ENCODE peak calls at places on chromosomes 2 and 18, in four cellular contexts. One of them, this sample, is unnamed.

GRCh38 chr18:12399231-12399630 is 8.5 kb upstream of the PRELID3A start:
- DNase-seq in AG09309: no peak
- DNase-seq in mesothelial cell of epicardium: no peak
- DNase-seq in HCT116: no peak
- DNase-seq in this sample: no peak

GRCh38 chr18:58336605-58337004 is 292.3 kb downstream of the ALPK2 start:
- DNase-seq in AG09309: no peak
- DNase-seq in mesothelial cell of epicardium: no peak
- DNase-seq in HCT116: no peak
- DNase-seq in this sample: no peak

GRCh38 chr2:121099329-121100318 is 185.4 kb downstream of the TFCP2L1 start:
- DNase-seq in mesothelial cell of epicardium: no peak
- DNase-seq in HCT116: peak
- DNase-seq in AG09309: no peak
- DNase-seq in this sample: no peak

GRCh38 chr2:171492664-171493063 is 29.6 kb upstream of the CYBRD1 start:
- DNase-seq in mesothelial cell of epicardium: no peak
- DNase-seq in HCT116: no peak
- DNase-seq in AG09309: no peak
- DNase-seq in this sample: no peak

GRCh38 chr18:22822024-22822423 is 111.1 kb upstream of the RBBP8 start:
- DNase-seq in mesothelial cell of epicardium: no peak
- DNase-seq in AG09309: no peak
- DNase-seq in HCT116: peak
- DNase-seq in this sample: no peak

GRCh38 chr2:71934595-71935263 is 212.9 kb downstream of the CYP26B1 start:
- DNase-seq in mesothelial cell of epicardium: no peak
- DNase-seq in HCT116: no peak
- DNase-seq in AG09309: peak
- DNase-seq in this sample: no peak

GRCh38 chr2:1742680-1743395 is 1.5 kb downstream of the PXDN start:
- DNase-seq in mesothelial cell of epicardium: peak
- DNase-seq in HCT116: no peak
- DNase-seq in AG09309: no peak
- DNase-seq in this sample: peak

GRCh38 chr2:200479617-200480292 is 30.1 kb downstream of the KCTD18 start:
- DNase-seq in HCT116: no peak
- DNase-seq in mesothelial cell of epicardium: no peak
- DNase-seq in AG09309: peak
- DNase-seq in this sample: no peak

GRCh38 chr18:55839350-55839749 is 251.4 kb upstream of the TCF4 start:
- DNase-seq in HCT116: no peak
- DNase-seq in mesothelial cell of epicardium: no peak
- DNase-seq in AG09309: no peak
- DNase-seq in this sample: no peak

GRCh38 chr18:23627325-23627724 is 35.4 kb downstream of the ANKRD29 start:
- DNase-seq in mesothelial cell of epicardium: no peak
- DNase-seq in HCT116: peak
- DNase-seq in AG09309: peak
- DNase-seq in this sample: peak

GRCh38 chr2:20524412-20525040 is 77.7 kb downstream of the RHOB start:
- DNase-seq in HCT116: no peak
- DNase-seq in mesothelial cell of epicardium: no peak
- DNase-seq in AG09309: no peak
- DNase-seq in this sample: no peak

GRCh38 chr2:69298261-69298660 is 88.8 kb downstream of the GFPT1 start:
- DNase-seq in HCT116: no peak
- DNase-seq in mesothelial cell of epicardium: no peak
- DNase-seq in AG09309: peak
- DNase-seq in this sample: no peak
- TF ChIP-seq CTCF in HCT116: no peak
- TF ChIP-seq CTCF in mesothelial cell of epicardium: no peak
- TF ChIP-seq CTCF in AG09309: no peak
- TF ChIP-seq CTCF in this sample: no peak

DNA sequence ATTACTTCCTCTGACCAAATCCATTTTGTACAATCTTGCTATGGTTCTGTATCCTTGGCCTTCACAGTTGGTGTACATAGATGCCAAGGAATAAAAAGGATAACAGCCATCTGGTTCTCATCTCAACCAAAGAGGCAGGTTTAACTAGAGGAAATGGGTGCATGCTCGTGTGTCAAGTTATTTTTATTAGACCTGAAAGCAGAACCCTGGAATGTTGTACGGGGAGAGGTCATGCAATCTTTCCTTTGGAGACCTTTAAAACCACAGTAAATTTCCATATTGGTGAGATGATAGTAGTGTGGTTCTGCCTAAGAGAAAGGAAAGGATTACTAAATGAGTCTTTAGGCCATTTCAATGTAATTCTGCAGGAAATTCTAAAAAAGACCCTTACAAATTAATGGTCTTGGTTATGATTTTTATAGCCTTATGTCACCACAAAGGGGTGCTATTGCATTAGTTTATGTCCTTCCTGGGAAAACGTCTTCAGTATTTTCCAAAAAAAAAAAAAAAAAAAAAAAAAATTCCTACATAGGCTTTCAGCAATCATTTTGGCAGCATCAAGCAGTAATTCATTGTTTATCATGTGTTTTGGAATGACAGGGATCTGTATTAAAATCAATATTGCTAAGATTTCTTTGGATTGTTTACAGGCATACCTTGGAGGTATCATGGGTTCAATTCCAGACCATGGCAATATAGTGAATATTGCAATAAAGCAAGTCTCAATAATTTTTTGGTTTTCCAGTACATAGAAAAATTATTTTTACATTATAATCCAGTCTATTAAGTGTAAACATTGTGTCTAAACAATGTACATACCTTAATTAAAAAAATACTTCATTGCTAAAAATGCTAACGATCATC is 270.8 kb downstream of the NYAP2 start:
- DNase-seq in mesothelial cell of epicardium: no peak
- DNase-seq in HCT116: peak
- DNase-seq in AG09309: peak
- DNase-seq in this sample: peak
- TF ChIP-seq CTCF in mesothelial cell of epicardium: peak
- TF ChIP-seq CTCF in HCT116: peak
- TF ChIP-seq CTCF in AG09309: peak
- TF ChIP-seq CTCF in this sample: peak

GRCh38 chr2:165536861-165537499 is 67.5 kb downstream of the CSRNP3 start:
- DNase-seq in HCT116: no peak
- DNase-seq in mesothelial cell of epicardium: no peak
- DNase-seq in AG09309: no peak
- DNase-seq in this sample: no peak
- TF ChIP-seq CTCF in HCT116: no peak
- TF ChIP-seq CTCF in mesothelial cell of epicardium: no peak
- TF ChIP-seq CTCF in AG09309: no peak
- TF ChIP-seq CTCF in this sample: no peak

GRCh38 chr18:37958499-37958898 is 392.9 kb upstream of the CELF4 start:
- DNase-seq in AG09309: no peak
- DNase-seq in HCT116: no peak
- DNase-seq in mesothelial cell of epicardium: no peak
- DNase-seq in this sample: no peak

GRCh38 chr18:37965572-37965970 is 400.0 kb upstream of the CELF4 start:
- DNase-seq in mesothelial cell of epicardium: no peak
- DNase-seq in AG09309: no peak
- DNase-seq in HCT116: no peak
- DNase-seq in this sample: no peak

GRCh38 chr18:37964885-37965571 is 399.4 kb upstream of the CELF4 start:
- DNase-seq in mesothelial cell of epicardium: no peak
- DNase-seq in AG09309: no peak
- DNase-seq in HCT116: no peak
- DNase-seq in this sample: no peak

GRCh38 chr18:37963837-37964236 is 398.2 kb upstream of the CELF4 start:
- DNase-seq in AG09309: no peak
- DNase-seq in HCT116: no peak
- DNase-seq in mesothelial cell of epicardium: no peak
- DNase-seq in this sample: no peak

GRCh38 chr18:37962316-37962966 is 396.8 kb upstream of the CELF4 start:
- DNase-seq in AG09309: no peak
- DNase-seq in HCT116: no peak
- DNase-seq in mesothelial cell of epicardium: no peak
- DNase-seq in this sample: no peak
- TF ChIP-seq CTCF in AG09309: no peak
- TF ChIP-seq CTCF in HCT116: no peak
- TF ChIP-seq CTCF in mesothelial cell of epicardium: no peak
- TF ChIP-seq CTCF in this sample: no peak

DNA sequence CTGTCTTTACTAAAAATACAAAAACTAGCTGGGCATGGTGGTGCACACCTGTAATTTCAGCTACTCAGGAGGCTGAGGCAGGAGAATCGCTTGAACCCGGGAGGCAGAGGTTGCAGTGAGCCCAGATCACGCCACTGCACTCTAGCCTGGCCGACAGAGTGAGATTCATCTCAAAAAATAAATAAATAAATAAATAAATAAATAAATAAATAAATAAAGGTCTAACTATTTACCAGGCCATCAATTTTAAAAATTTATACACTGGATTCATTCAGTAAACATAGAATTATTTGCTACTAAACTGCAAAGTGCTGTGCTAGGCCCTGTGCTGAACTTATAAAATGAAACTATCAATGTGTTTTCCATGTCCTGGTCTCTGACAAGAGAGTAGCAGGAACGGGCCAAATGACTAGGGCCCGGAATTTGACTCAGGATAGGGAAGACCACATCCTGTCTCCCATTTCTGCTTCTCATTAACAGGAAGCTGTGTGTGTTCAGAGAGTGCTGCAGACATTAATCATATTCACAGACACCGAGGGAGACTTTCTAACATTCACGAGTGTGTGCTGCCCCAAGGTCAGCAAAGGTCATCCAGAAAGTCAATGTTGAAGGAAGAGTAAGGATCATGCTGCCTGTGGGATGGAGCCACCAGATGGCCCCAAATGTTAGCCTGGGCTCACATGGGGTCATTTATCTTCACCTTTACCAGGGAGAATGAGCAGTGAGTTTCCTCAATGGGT is 95.8 kb downstream of the SPP2 start:
- DNase-seq in mesothelial cell of epicardium: no peak
- DNase-seq in HCT116: no peak
- DNase-seq in AG09309: peak
- DNase-seq in this sample: no peak
- TF ChIP-seq CTCF in mesothelial cell of epicardium: no peak
- TF ChIP-seq CTCF in HCT116: no peak
- TF ChIP-seq CTCF in AG09309: no peak
- TF ChIP-seq CTCF in this sample: no peak

GRCh38 chr2:12173271-12173942 is 427.0 kb downstream of the LPIN1 start:
- DNase-seq in AG09309: no peak
- DNase-seq in HCT116: no peak
- DNase-seq in mesothelial cell of epicardium: no peak
- DNase-seq in this sample: no peak

GRCh38 chr2:12175323-12175722 is 428.9 kb downstream of the LPIN1 start:
- DNase-seq in HCT116: no peak
- DNase-seq in mesothelial cell of epicardium: no peak
- DNase-seq in AG09309: no peak
- DNase-seq in this sample: no peak

GRCh38 chr2:12177052-12177994 is 430.9 kb downstream of the LPIN1 start:
- DNase-seq in HCT116: no peak
- DNase-seq in mesothelial cell of epicardium: no peak
- DNase-seq in AG09309: no peak
- DNase-seq in this sample: no peak

GRCh38 chr2:12176621-12177020 is 430.2 kb downstream of the LPIN1 start:
- DNase-seq in AG09309: no peak
- DNase-seq in HCT116: no peak
- DNase-seq in mesothelial cell of epicardium: no peak
- DNase-seq in this sample: no peak

DNA sequence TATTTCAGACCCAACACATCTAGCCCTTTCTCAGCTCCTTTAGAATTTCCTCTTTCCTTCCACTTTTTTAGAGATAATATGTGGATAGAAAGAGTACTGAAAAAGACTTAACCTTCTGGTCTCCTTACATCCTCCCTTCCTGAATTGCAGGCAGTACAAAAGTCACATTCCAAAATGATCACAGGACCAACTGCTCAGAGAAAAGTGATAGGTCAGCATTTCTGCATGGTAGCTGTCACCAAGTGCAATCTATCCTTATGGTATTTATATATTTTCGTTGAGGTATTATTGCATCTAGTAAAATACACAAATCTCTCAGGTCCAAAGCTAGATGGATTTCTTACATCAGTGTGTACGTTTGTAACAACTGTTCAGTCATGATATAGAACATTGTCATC is 427.5 kb downstream of the LPIN1 start:
- DNase-seq in HCT116: no peak
- DNase-seq in AG09309: no peak
- DNase-seq in mesothelial cell of epicardium: no peak
- DNase-seq in this sample: no peak
- TF ChIP-seq CTCF in HCT116: no peak
- TF ChIP-seq CTCF in AG09309: no peak
- TF ChIP-seq CTCF in mesothelial cell of epicardium: no peak
- TF ChIP-seq CTCF in this sample: no peak

DNA sequence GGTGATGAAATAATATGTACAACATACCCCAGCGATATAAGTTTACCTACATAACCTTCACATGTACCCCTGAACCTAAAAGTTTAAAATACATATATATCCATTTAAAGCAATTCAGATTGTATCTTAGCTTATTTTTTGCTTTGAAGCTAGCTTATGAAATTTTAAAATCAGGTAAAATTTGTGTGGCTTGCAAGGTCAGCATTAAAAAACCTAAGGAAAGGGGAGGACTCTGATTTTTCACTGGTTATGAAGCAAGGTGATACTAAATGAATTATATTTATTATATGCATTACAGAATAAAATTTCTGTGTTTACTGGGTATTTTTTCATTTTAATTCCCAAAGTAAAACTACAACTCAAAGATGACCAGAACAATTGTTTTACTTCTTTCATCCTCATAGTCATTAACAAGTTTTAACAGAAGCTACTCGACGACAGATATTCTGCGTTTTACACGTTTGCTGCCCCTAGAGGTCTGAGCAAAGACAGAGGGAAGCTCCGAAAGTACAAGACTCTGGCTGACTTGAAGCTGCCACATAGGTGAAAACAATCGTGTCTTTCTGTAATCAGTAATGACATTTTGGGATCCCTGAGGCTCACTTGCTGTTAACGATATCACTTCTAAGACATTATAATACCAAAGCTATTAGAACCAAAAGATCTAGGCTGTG is 17.1 kb downstream of the PKP4 start:
- DNase-seq in AG09309: no peak
- DNase-seq in mesothelial cell of epicardium: no peak
- DNase-seq in HCT116: no peak
- DNase-seq in this sample: no peak
- TF ChIP-seq CTCF in AG09309: no peak
- TF ChIP-seq CTCF in mesothelial cell of epicardium: no peak
- TF ChIP-seq CTCF in HCT116: peak
- TF ChIP-seq CTCF in this sample: no peak

GRCh38 chr2:170201262-170201661 is 23.3 kb downstream of the MYO3B start:
- DNase-seq in HCT116: no peak
- DNase-seq in mesothelial cell of epicardium: no peak
- DNase-seq in AG09309: no peak
- DNase-seq in this sample: no peak
- TF ChIP-seq CTCF in HCT116: no peak
- TF ChIP-seq CTCF in mesothelial cell of epicardium: no peak
- TF ChIP-seq CTCF in AG09309: no peak
- TF ChIP-seq CTCF in this sample: no peak

GRCh38 chr2:37284386-37284785 is 40.2 kb downstream of the PRKD3 start:
- DNase-seq in AG09309: no peak
- DNase-seq in HCT116: no peak
- DNase-seq in mesothelial cell of epicardium: no peak
- DNase-seq in this sample: no peak

GRCh38 chr2:37276291-37276690 is 44.8 kb downstream of the NDUFAF7 start:
- DNase-seq in mesothelial cell of epicardium: no peak
- DNase-seq in HCT116: no peak
- DNase-seq in AG09309: no peak
- DNase-seq in this sample: no peak

GRCh38 chr2:37282746-37283145 is 41.9 kb downstream of the PRKD3 start:
- DNase-seq in AG09309: no peak
- DNase-seq in HCT116: no peak
- DNase-seq in mesothelial cell of epicardium: no peak
- DNase-seq in this sample: no peak

GRCh38 chr2:37283207-37283606 is 41.4 kb downstream of the PRKD3 start:
- DNase-seq in mesothelial cell of epicardium: no peak
- DNase-seq in AG09309: peak
- DNase-seq in HCT116: no peak
- DNase-seq in this sample: no peak

GRCh38 chr2:37281916-37282315 is 42.7 kb downstream of the PRKD3 start:
- DNase-seq in AG09309: no peak
- DNase-seq in HCT116: no peak
- DNase-seq in mesothelial cell of epicardium: no peak
- DNase-seq in this sample: no peak
- TF ChIP-seq CTCF in AG09309: no peak
- TF ChIP-seq CTCF in HCT116: peak
- TF ChIP-seq CTCF in mesothelial cell of epicardium: no peak
- TF ChIP-seq CTCF in this sample: no peak

This sample was measured in LNCaP clone FGC.